ENCODE peak calls at places on chromosomes 6 and 20, in four cellular contexts. O, A, G and K are unnamed samples.

GRCh38 chr6:156396791-156397418 is 380.3 kb upstream of the ARID1B start:
- DNase-seq in G (no peak), O (no peak), A (no peak), K (peak)

GRCh38 chr6:112877134-112878100 is 530.3 kb downstream of the RFPL4B start:
- DNase-seq in O (peak), G (no peak), A (no peak), K (no peak)

GRCh38 chr20:34797012-34797720 is 28.3 kb downstream of the NCOA6 start:
- DNase-seq in O (no peak), G (no peak), A (no peak), K (no peak)

GRCh38 chr6:119830494-119831295 is 481.1 kb upstream of the MAN1A1 start:
- DNase-seq in O (no peak), A (no peak), G (no peak), K (no peak)

GRCh38 chr6:36839819-36840379 is 655 bp upstream of the CPNE5 start:
- DNase-seq in O (peak), G (no peak), A (no peak), K (peak)

GRCh38 chr6:82410151-82410621 is 46.6 kb downstream of the TPBG start:
- DNase-seq in O (no peak), A (no peak), G (no peak), K (no peak)

GRCh38 chr6:155200012-155200411 is 63.8 kb upstream of the CLDN20 start:
- DNase-seq in O (no peak), A (no peak), G (no peak), K (no peak)

GRCh38 chr20:58722877-58723627 is 30.5 kb downstream of the NPEPL1 start:
- DNase-seq in A (no peak), G (no peak), O (no peak), K (no peak)

GRCh38 chr20:53829086-53829703 is 235.6 kb upstream of the ZNF217 start:
- DNase-seq in A (no peak), G (no peak), O (no peak), K (no peak)

GRCh38 chr20:58755751-58756524 is 63.3 kb downstream of the NPEPL1 start:
- DNase-seq in O (no peak), G (no peak), A (no peak), K (no peak)

GRCh38 chr6:131949615-131949908 is 1.6 kb downstream of the CCN2 start:
- DNase-seq in A (no peak), O (no peak), G (no peak), K (no peak)

GRCh38 chr20:24448170-24448569 is 21.3 kb upstream of the SYNDIG1 start:
- DNase-seq in O (no peak), A (no peak), G (no peak), K (no peak)

GRCh38 chr6:67633058-67633457 is 1002.0 kb upstream of the ADGRB3 start:
- DNase-seq in A (no peak), O (no peak), G (no peak), K (no peak)

GRCh38 chr6:151590742-151591141 is 96.9 kb downstream of the CCDC170 start:
- DNase-seq in A (no peak), G (no peak), O (no peak), K (no peak)

GRCh38 chr6:135440087-135440792 is 57.3 kb downstream of the AHI1 start:
- DNase-seq in G (no peak), O (no peak), A (no peak), K (no peak)

GRCh38 chr6:103874575-103874974 is 985.1 kb downstream of the HACE1 start:
- DNase-seq in G (no peak), A (no peak), O (no peak), K (no peak)

GRCh38 chr20:11935754-11936551 is 18.3 kb downstream of the BTBD3 start:
- DNase-seq in A (no peak), G (peak), O (no peak), K (no peak)

GRCh38 chr20:11941593-11942261 is 24.0 kb downstream of the BTBD3 start:
- DNase-seq in O (no peak), A (no peak), G (no peak), K (no peak)

GRCh38 chr20:11935212-11935611 is 17.5 kb downstream of the BTBD3 start:
- DNase-seq in A (no peak), O (no peak), G (no peak), K (no peak)

DNA sequence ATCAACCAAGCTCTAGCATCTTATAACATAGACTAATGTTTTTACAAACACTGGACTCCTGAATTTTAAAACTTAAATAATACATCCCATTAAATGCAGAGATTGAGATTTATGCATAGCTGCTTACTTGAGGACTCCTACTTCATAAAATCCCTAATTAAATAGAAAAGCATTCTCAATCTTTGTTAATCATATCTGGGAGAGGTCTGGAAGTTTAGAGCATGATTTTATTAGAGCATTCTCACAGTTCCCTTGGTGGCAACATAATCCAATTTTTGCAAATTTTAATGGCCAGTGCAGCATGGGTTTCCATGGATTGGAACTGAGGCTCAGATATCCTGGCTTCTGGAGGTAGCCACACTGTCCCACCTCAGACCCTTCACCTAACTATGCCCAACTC is 19.5 kb downstream of the BTBD3 start:
- DNase-seq in O (no peak), G (no peak), A (no peak), K (no peak)
- TF ChIP-seq TCF12 in O (no peak), G (no peak), A (no peak), K (no peak)

DNA sequence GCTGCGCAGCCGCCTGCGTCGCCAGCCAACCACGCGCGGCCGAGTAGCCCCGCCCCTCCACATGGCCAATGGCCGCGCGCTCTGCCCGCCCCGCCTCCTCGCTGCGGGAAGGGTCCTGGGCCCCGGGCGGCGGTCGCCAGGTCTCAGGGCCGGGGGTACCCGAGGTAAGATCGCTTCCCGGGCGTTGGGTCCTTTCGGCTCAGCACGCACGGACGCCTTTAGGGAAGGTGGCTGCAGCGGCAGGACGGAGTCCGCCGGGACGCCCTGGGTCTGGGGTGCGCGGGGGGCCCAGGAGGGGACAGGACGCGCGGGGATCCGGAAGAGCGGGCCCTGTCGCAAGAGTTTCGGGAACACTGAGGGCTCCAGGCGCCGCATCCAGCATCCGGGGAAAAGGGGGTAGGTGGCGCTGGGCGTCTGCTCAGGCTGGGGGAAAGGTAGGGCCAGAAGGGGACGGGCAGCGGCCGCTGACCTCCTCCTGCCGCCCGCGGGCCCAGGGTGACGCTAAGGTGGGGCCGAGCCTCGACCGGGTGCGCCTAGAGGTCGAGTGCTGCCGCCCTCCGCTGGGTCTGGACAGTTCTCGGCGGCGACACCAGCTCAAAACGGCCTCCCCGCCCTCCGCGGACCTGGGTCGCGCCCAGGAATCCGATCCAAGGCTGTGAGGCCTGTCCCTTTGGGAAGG is at the start of gene MAVS:
- DNase-seq in G (peak), O (peak), A (peak), K (peak)
- TF ChIP-seq TCF12 in G (no peak), O (no peak), A (no peak), K (no peak)

GRCh38 chr6:83613378-83613777 is 95.5 kb downstream of the SNAP91 start:
- DNase-seq in A (no peak), G (no peak), O (no peak), K (no peak)

GRCh38 chr6:83615025-83615999 is 93.6 kb downstream of the SNAP91 start:
- DNase-seq in A (no peak), O (peak), G (peak), K (no peak)
- TF ChIP-seq TCF12 in A (no peak), O (peak), G (no peak), K (no peak)

DNA sequence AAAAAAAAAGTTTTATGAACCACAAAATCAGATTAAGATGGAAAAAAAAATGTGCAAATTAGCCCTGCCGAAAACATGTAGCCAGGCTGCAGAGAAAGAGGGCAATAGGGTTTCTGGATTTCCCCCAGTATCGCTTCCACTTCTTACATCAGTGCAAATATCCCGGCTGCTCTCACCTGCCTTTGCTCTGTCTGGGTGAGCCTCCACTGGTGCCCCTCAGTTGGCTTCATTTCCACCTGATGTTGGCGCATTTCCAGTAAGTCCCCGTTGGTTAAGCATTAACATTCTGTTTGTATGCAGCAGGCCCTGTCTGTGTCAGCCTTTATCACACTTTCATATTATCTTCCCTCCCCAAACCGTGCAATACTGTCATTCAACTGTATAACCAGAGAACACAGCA is 215.1 kb downstream of the CBLN4 start:
- DNase-seq in A (no peak), O (no peak), G (no peak), K (no peak)
- TF ChIP-seq TCF12 in A (no peak), O (no peak), G (no peak), K (no peak)

DNA sequence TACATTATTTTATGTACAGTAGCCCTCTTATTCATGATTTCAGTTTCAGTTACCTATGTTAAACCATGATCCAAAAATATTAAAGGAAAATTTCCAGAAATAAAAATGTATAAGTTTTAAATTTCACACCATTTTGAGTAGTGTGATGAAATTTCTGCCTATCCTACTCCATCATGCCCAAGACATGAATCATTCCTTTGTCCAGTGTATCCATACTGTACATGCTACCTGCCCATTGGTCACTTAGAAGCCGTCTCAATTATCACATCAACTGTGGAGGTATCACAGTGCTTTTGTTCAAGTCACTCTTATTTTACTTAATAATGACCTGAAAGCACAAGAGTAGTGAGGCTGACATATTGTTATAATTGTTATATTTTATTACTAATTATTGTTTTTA is 32.3 kb upstream of the PLCB4 start:
- DNase-seq in G (no peak), O (no peak), A (no peak), K (no peak)
- TF ChIP-seq TCF12 in G (no peak), O (no peak), A (no peak), K (no peak)

DNA sequence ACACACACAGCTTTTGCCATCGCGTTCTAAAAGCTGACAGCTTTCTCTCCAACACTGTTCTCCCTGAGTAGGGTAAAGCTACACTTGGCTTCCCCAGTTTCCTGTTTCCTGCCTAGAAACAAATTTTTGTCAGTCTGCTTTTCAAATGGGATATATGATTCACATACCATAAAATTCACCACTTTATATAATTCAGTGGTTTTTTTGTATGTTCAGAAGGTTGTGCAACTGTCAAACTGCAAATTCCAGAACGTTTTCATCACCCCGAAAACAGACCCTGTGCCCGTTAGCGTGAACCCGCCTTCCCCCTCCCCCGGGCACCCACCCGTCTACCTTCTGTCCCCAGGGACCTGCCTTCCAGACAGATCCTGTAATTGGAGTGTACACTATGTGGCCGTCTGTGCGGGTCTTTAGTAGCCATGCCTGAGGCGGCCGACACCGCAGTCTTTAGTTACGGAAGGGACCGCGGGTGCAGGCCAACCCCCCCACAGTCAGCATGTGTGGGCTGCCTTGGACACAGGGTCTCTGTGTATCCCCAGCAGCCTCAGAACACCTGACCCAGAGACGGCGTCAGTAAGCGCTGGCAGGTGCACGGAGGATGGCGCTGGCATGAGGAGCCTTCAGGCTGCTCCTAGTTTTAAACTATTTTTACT is 16.6 kb downstream of the HRH3 start:
- DNase-seq in O (no peak), A (no peak), G (no peak), K (no peak)
- TF ChIP-seq TCF12 in O (no peak), A (no peak), G (no peak), K (no peak)

GRCh38 chr6:158853072-158853871 is 34.1 kb upstream of the EZR start:
- DNase-seq in G (peak), O (no peak), A (peak), K (peak)

GRCh38 chr6:158852312-158853071 is 33.3 kb upstream of the EZR start:
- DNase-seq in O (no peak), G (no peak), A (no peak), K (no peak)

GRCh38 chr6:158853872-158854213 is 34.7 kb upstream of the EZR start:
- DNase-seq in O (no peak), G (no peak), A (no peak), K (no peak)

GRCh38 chr6:158856261-158856660 is 37.1 kb upstream of the EZR start:
- DNase-seq in G (no peak), O (no peak), A (no peak), K (no peak)

DNA sequence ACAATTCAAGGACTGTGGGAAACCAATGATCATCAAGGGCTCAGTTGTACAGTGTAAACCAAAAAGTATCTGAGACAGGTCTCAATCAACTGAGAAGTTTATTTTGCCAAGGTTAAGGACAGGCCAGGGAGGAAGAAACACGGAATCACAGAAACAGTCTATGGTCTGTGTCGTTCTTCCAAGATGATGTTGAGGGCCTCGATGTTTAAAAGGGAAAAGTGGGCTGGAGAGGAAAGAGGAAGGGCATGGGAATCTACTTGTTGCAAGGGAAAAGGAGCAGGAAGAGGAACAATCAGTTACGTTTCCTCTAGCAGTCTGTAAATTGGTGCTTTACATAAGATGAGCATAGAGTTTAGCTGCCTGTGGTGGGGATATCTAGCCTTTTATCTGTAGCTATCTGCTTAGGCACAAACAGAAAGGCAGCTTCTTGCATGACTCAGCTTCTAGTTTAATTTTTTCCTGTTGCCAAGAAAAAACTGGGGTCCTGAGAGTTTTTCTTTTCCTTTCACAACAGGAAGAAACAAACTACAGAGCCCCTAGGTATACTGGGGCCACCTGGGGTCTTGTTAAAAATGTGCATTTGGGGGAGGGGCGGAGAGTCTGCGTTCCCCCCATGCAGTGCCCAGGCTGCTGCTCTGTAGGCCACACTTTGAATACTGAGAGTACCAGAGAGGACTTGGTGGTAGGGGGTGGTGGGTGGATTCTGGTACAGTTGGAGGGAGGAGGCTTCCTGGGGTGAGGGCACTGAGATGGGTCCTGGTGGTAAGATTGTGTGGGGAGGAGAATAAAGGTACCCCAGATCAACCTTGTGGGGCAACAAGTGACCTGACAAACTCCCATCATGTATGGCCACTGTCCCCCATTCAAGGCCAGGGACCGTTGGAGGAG is 35.3 kb upstream of the EZR start:
- DNase-seq in O (no peak), G (peak), A (no peak), K (no peak)
- TF ChIP-seq TCF12 in O (peak), G (no peak), A (no peak), K (peak)

GRCh38 chr6:169854083-169854725 is 102.8 kb downstream of the ERMARD start:
- DNase-seq in G (no peak), A (no peak), O (no peak), K (no peak)
- TF ChIP-seq TCF12 in G (no peak), A (no peak), O (no peak), K (no peak)

GRCh38 chr20:2320813-2321658 is 25.2 kb downstream of the TGM3 start:
- DNase-seq in A (no peak), O (no peak), G (no peak), K (no peak)
- TF ChIP-seq TCF12 in A (no peak), O (no peak), G (no peak), K (no peak)

GRCh38 chr6:11762782-11763459 is 15.7 kb downstream of the ADTRP start:
- DNase-seq in O (no peak), A (no peak), G (no peak), K (no peak)

GRCh38 chr6:11764250-11764604 is 14.4 kb downstream of the ADTRP start:
- DNase-seq in A (no peak), O (no peak), G (no peak), K (no peak)

GRCh38 chr6:11763460-11764249 is 14.9 kb downstream of the ADTRP start:
- DNase-seq in A (no peak), O (no peak), G (no peak), K (no peak)

GRCh38 chr6:11759995-11760394 is 18.6 kb downstream of the ADTRP start:
- DNase-seq in A (no peak), O (no peak), G (no peak), K (no peak)

DNA sequence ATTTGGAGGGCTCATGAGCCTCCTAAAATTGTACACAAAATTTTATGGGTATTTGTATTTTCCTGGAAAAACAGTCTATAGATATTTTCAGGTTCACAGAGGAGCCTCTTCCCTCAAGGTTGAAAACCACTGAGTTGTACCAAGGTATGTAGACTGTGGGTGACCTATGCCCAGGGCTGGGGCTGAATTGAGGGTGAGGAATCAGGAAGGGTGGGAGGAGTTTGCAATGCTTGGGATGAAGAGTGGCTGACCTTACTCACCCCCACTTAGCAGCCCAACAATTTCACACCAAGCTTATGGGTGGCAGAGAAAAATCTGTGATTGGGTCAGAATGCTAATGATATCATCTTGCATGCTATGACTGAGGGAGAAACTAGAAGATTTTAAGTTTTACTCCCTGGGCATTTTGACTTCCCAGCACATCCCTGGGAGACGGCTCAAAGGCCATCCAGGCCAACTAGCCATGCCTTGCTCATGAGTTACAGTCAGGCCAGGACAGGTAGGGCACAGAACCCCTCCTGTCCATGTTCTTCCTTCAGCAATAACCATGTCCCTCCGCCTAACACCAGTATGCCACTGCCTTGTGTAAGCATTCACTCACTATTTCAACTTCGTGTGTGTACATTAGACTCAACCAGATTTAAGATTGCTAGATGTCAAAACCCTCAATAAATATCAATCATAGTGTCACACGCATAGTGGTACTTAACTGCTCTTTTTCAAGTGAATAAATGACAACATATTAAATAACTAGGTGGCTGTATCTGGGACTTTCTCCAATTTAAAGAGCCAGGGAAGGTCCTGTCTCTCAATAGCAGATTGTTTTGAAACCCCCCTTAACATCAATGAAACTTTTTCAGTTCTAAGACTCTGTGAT is 16.6 kb downstream of the ADTRP start:
- DNase-seq in G (no peak), A (no peak), O (no peak), K (no peak)
- TF ChIP-seq TCF12 in G (no peak), A (no peak), O (no peak), K (no peak)